ENCODE peak calls at places on chromosomes 5 and 9, in seven cellular contexts. Q is esophagus squamous epithelium; V is mesenchymal stem cell; K is mammary epithelial cell; Z is NT2/D1; P is CD8-positive, alpha-beta memory T cell; E is adrenal gland. W is an unnamed sample.

GRCh38 chr5:160787247-160787646 is 64.8 kb downstream of the ATP10B start:
- DNase-seq in Z (no peak), K (peak; percentile 40), E (no peak), V (no peak), Q (no peak), P (no peak), W (no peak)

GRCh38 chr5:98999631-99000030 is 70.8 kb upstream of the CHD1 start:
- DNase-seq in K (peak; percentile 42), V (no peak), Z (no peak), E (no peak), P (no peak), Q (no peak), W (no peak)

GRCh38 chr9:92963831-92964606 is 16.7 kb downstream of the FGD3 start:
- DNase-seq in P (peak; percentile 64), K (no peak), Q (peak; percentile 24), V (no peak), E (no peak), Z (no peak), W (no peak)

GRCh38 chr5:14870347-14871083 is 1.1 kb downstream of the ANKH start:
- DNase-seq in Z (no peak), V (no peak), Q (no peak), E (no peak), K (no peak), P (peak; percentile 54), W (no peak)

GRCh38 chr5:107217721-107218130 is 453.0 kb downstream of the EFNA5 start:
- DNase-seq in P (no peak), Q (no peak), K (peak; percentile 90), E (no peak), Z (no peak), V (no peak), W (no peak)

GRCh38 chr9:1995084-1995483 is 20.1 kb upstream of the SMARCA2 start:
- DNase-seq in Z (peak; percentile 72), V (no peak), Q (no peak), E (no peak), K (no peak), P (no peak), W (no peak)

GRCh38 chr5:142109356-142110045 is 922 bp downstream of the NDFIP1 start:
- DNase-seq in V (peak; percentile 55), Q (no peak), K (no peak), P (no peak), Z (no peak), E (peak; percentile 19), W (no peak)

GRCh38 chr9:15529566-15530324 is 19.0 kb upstream of the PSIP1 start:
- DNase-seq in E (no peak), Q (no peak), K (no peak), P (no peak), V (no peak), Z (no peak), W (no peak)

GRCh38 chr5:121350493-121350892 is 501.2 kb upstream of the FTMT start:
- DNase-seq in K (peak; percentile 11), Q (no peak), Z (no peak), V (no peak), E (no peak), P (no peak), W (no peak)

DNA sequence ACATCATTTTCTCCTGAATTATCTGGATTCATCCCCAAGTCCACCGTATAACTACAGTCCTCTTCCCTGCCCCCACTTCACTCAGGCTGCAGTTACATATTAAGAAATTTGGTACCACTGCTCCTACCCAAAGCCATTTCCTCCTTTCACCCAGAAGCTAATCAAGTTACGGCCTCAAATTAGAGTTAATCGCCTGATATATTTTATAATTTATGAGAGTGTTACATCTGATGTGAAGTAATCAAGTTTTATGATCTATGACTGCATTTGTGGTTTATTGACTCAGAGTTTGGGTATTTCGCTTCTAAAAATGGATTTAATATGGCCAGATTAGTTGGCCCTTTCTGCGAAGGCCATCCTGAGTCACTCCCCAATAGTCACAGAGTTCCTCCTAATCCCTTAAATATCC is 223.6 kb upstream of the KIF2A start:
- DNase-seq in K (peak; percentile 88), Q (no peak), P (no peak), V (peak; percentile 35), E (no peak), Z (no peak), W (no peak)
- H3K27me3 ChIP-seq in K (no peaks in the 10 kb centered on the region), Q (no peaks in the 10 kb centered on the region), P (no peaks in the 10 kb centered on the region), V (peaks cover 40% of the 10 kb centered on the region), E (no peaks in the 10 kb centered on the region), Z (no peaks in the 10 kb centered on the region), W (no peaks in the 10 kb centered on the region)

GRCh38 chr5:67374378-67374777 is 177.8 kb upstream of the CD180 start:
- DNase-seq in K (no peak), V (no peak), Q (no peak), P (no peak), Z (no peak), E (no peak), W (no peak)
- H3K4me1 ChIP-seq in K (no peaks in the 10 kb centered on the region), V (no peaks in the 10 kb centered on the region), Q (peaks cover 15% of the 10 kb centered on the region), P (no peaks in the 10 kb centered on the region), Z (no peaks in the 10 kb centered on the region), E (no peaks in the 10 kb centered on the region), W (no peaks in the 10 kb centered on the region)

GRCh38 chr9:127855522-127855921 is 1.1 kb upstream of the ENG start:
- DNase-seq in V (no peak), Z (no peak), E (no peak), P (no peak), K (no peak), Q (no peak), W (no peak)

GRCh38 chr9:127856094-127856740 is 1.8 kb upstream of the ENG start:
- DNase-seq in E (no peak), V (no peak), P (no peak), K (no peak), Z (no peak), Q (no peak), W (no peak)

GRCh38 chr9:127852829-127853228 is 1.6 kb downstream of the ENG start:
- DNase-seq in E (no peak), Q (no peak), Z (no peak), K (no peak), P (no peak), V (no peak), W (no peak)

GRCh38 chr9:127853312-127854168 is 918 bp downstream of the ENG start:
- DNase-seq in K (peak; percentile 35), Q (no peak), P (no peak), E (no peak), Z (no peak), V (peak; percentile 68), W (no peak)

DNA sequence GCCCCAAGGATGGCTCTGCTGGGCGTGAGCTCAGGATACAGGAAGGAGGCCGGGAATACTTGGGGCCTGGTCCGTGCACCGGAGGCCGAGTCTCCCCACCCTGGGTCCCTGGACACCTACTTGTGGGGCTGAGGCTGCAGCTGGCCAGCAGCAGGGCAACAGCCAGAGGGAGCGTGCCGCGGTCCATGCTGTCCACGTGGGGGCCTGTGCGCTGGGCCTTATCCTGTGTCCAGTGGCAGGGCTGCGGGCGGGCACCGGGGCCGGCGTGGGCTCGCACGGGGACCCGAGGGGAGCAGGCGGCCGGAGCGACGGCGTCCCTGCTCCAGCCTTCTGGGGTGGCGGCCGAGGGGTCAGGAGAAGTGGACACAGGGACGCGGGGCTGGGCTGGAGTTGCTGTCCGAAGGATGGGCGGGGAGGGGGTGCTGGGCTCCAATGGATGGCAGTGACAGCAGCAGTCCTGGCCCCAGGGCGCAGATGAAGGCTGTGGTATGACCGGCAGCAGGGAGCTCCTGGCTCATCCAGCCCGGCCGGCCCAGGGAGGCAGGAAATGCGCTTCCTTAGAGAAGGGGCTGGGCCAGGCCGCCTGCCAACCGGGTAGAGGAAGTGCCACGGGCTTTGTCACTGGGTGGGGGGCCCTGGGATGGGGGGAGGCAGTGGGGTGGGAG is at the start of gene ENG:
- DNase-seq in V (peak; percentile 64), Z (no peak), K (peak; percentile 38), P (no peak), Q (no peak), E (peak; percentile 61), W (peak; percentile 78)
- H3K4me3 ChIP-seq in V (peak within 1 kb of the TSS; percentile 64), Z (peak within 1 kb of the TSS; percentile 2), K (peak within 1 kb of the TSS; percentile 69), P (peak within 1 kb of the TSS; percentile 72), Q (peak within 1 kb of the TSS; percentile 50), E (peak within 1 kb of the TSS; percentile 15), W (peak within 1 kb of the TSS; percentile 55)

GRCh38 chr5:139982975-139983240 is 60.2 kb downstream of the NRG2 start:
- DNase-seq in Z (no peak), E (no peak), P (no peak), Q (no peak), K (no peak), V (peak; percentile 26), W (no peak)

GRCh38 chr5:139985733-139986132 is 57.4 kb downstream of the NRG2 start:
- DNase-seq in Z (no peak), E (no peak), V (peak; percentile 96), K (peak; percentile 98), P (no peak), Q (no peak), W (peak; percentile 72)

GRCh38 chr5:139982157-139982974 is 60.7 kb downstream of the NRG2 start:
- DNase-seq in E (no peak), Q (no peak), K (peak; percentile 34), Z (no peak), V (peak; percentile 45), P (no peak), W (no peak)

GRCh38 chr5:139984816-139985215 is 58.3 kb downstream of the NRG2 start:
- DNase-seq in Z (no peak), K (peak; percentile 78), E (no peak), Q (no peak), P (no peak), V (no peak), W (no peak)

GRCh38 chr5:139985290-139985689 is 57.8 kb downstream of the NRG2 start:
- DNase-seq in Q (no peak), E (no peak), Z (no peak), P (no peak), V (no peak), K (no peak), W (no peak)
- H3K27me3 ChIP-seq in Q (no peaks in the 10 kb centered on the region), E (no peaks in the 10 kb centered on the region), Z (no peaks in the 10 kb centered on the region), P (no peaks in the 10 kb centered on the region), V (peaks cover 30% of the 10 kb centered on the region), K (no peaks in the 10 kb centered on the region), W (peaks cover 5% of the 10 kb centered on the region)

DNA sequence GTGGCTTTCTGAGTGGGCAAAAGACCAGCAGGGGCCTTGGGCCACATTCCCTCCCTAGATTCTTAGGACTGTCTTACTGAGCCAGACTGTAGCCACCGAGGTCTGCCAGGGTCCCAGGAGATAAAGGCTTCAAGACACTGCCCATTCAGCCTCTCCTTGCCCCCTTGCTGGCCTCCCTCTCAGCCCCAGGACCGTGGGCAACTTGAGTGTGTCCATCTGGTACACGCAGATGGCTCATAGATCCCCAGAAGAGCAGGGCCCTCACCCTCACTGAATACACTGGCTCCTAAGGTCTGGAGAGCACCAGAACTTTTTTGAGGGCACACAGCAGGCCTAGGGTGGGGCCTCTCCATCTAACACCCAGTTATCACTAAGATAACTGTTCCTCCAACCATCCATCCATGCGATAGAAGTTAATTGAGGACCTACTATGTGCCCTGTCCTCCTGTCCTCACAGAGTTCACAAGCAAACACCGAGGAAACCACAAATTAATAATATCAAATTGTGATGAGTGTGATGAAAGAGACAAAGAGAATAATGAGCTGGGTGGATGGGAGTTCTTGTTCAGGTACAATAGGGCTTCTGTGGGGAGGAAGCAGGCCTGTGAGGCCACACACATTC is 4.9 kb upstream of the PDGFRB start:
- DNase-seq in Q (no peak), E (no peak), Z (no peak), V (peak; percentile 52), P (no peak), K (no peak), W (peak; percentile 33)
- H3K4me1 ChIP-seq in Q (peaks cover 77% of the 10 kb centered on the region), E (peaks cover 9% of the 10 kb centered on the region), Z (peaks cover 23% of the 10 kb centered on the region), V (peaks cover 34% of the 10 kb centered on the region), P (peaks cover 6% of the 10 kb centered on the region), K (peaks cover 2% of the 10 kb centered on the region), W (peaks cover 62% of the 10 kb centered on the region)